ENCODE peak calls at places on chromosomes 11 and 22, in six cellular contexts. X, L, S, K, I and P are unnamed samples. For H4K20me1 and H3F3A, the result is how much of the 10 kb centered on the place peaks cover.

GRCh38 chr11:79441159-79441875 is 487 bp upstream of the TENM4 start:
- DNase-seq in L (peak), X (no peak), K (no peak), S (peak), I (no peak), P (no peak)

GRCh38 chr22:45769569-45770210 is 98.1 kb downstream of the ATXN10 start:
- DNase-seq in S (no peak), K (peak), X (no peak), I (no peak), L (no peak), P (no peak)

GRCh38 chr11:96185220-96185768 is 157.7 kb downstream of the MAML2 start:
- DNase-seq in X (no peak), I (no peak), K (peak), S (no peak), L (no peak), P (no peak)

GRCh38 chr11:69443968-69444364 is 37.5 kb upstream of the LINC01488 start:
- DNase-seq in X (no peak), K (no peak), I (no peak), S (no peak), L (no peak), P (no peak)

GRCh38 chr11:86360775-86361395 is 13.8 kb upstream of the CCDC81 start:
- DNase-seq in I (peak), S (peak), X (no peak), K (no peak), L (peak), P (peak)

GRCh38 chr22:43378011-43378704 is 33.7 kb upstream of the MPPED1 start:
- DNase-seq in K (peak), I (no peak), S (no peak), X (no peak), L (no peak), P (no peak)

GRCh38 chr22:37485714-37486223 is 415 bp downstream of the MFNG start:
- DNase-seq in S (no peak), I (no peak), L (no peak), X (no peak), K (peak), P (no peak)

GRCh38 chr11:1480191-1480554 is 6.4 kb downstream of the MOB2 start:
- DNase-seq in K (no peak), I (no peak), S (no peak), X (no peak), L (no peak), P (no peak)

GRCh38 chr11:61162092-61162935 is 1.1 kb upstream of the VPS37C start:
- DNase-seq in I (peak), L (no peak), K (peak), S (peak), X (peak), P (peak)

GRCh38 chr22:19085233-19086043 is 36.8 kb downstream of the DGCR2 start:
- DNase-seq in X (peak), L (no peak), K (peak), I (no peak), S (peak), P (peak)

GRCh38 chr11:119316017-119316728 is 757 bp downstream of the MCAM start:
- DNase-seq in I (no peak), K (no peak), S (no peak), L (peak), X (peak), P (peak)

GRCh38 chr11:36399236-36399635 is 103.1 kb downstream of the PRR5L start:
- DNase-seq in X (no peak), S (no peak), K (no peak), L (no peak), I (no peak), P (no peak)

GRCh38 chr11:127825185-127825584 is 762.2 kb downstream of the ETS1 start:
- DNase-seq in K (no peak), X (no peak), I (no peak), S (no peak), L (no peak), P (no peak)

GRCh38 chr11:34460335-34460734 is 21.6 kb downstream of the CAT start:
- DNase-seq in S (no peak), I (no peak), K (no peak), L (no peak), X (no peak), P (no peak)

GRCh38 chr11:86116386-86116726 is 47.5 kb upstream of the PICALM start:
- DNase-seq in X (peak), I (peak), S (no peak), K (peak), L (no peak), P (peak)

GRCh38 chr11:61004841-61005240 is 33.4 kb downstream of the CD6 start:
- DNase-seq in L (no peak), I (no peak), K (no peak), S (no peak), X (no peak), P (no peak)

GRCh38 chr11:35292290-35292689 is 127.1 kb downstream of the SLC1A2 start:
- DNase-seq in X (peak), I (no peak), L (peak), S (peak), K (no peak), P (no peak)

GRCh38 chr11:29328961-29329441 is 687.8 kb downstream of the KCNA4 start:
- DNase-seq in X (peak), L (peak), S (peak), I (no peak), K (peak), P (peak)

GRCh38 chr11:16945671-16946469 is 68.3 kb downstream of the PLEKHA7 start:
- DNase-seq in L (peak), K (peak), I (peak), X (peak), S (peak), P (peak)

GRCh38 chr11:93389737-93390136 is 59.2 kb downstream of the DEUP1 start:
- DNase-seq in I (no peak), X (no peak), L (no peak), S (no peak), K (no peak), P (no peak)

GRCh38 chr11:118051611-118052461 is 25.0 kb upstream of the TMPRSS4 start:
- DNase-seq in L (no peak), S (no peak), K (peak), X (no peak), I (no peak), P (no peak)

GRCh38 chr11:20114588-20114987 is 45.7 kb downstream of the DBX1 start:
- DNase-seq in I (no peak), S (no peak), L (no peak), X (no peak), K (no peak), P (no peak)

GRCh38 chr11:119481667-119482400 is 58.9 kb upstream of the THY1 start:
- DNase-seq in K (no peak), X (no peak), I (no peak), L (no peak), S (no peak), P (no peak)

DNA sequence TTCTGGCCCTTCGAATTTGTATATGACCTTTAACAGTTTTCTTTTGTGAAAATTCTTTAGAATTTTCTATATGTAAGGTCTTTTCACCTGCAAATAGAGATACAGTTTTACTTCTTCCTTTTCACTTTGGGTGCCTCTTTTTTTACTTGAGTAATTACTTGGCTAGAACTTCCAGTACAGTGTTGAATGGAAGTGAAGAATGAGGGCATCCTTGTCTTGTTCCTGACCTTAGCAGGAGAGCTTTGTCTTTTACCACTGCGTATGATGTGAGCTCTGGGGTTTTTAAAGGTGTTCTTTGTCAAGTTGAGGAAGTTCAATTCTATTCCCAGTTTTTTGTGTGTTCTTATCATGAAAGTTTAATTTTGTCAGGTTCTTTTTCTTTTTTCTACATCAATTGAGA is 21.6 kb downstream of the ZFP91 start:
- DNase-seq in S (no peak), K (no peak), L (no peak), X (no peak), I (no peak), P (no peak)
- H4K20me1 ChIP-seq in S (under half), K (under half), L (half or more), X (half or more), I (half or more), P (half or more)

GRCh38 chr11:67251841-67252240 is 14.4 kb upstream of the GRK2 start:
- DNase-seq in X (no peak), L (no peak), S (no peak), K (no peak), I (no peak), P (no peak)
- H3F3A ChIP-seq in X (under half), L (under half), S (under half), K (under half), I (half or more), P (under half)

GRCh38 chr11:64794526-64794925 is 8.5 kb downstream of the MAP4K2 start:
- DNase-seq in X (no peak), I (no peak), S (no peak), K (no peak), L (no peak), P (no peak)
- TF ChIP-seq CTCF in X (no peak), I (no peak), S (no peak), K (no peak), L (no peak), P (no peak)

GRCh38 chr11:64161037-64161436 is 4.9 kb downstream of the MACROD1 start:
- DNase-seq in L (no peak), I (peak), S (no peak), K (no peak), X (no peak), P (no peak)
- H4K20me1 ChIP-seq in L (under half), I (under half), S (under half), K (under half), X (under half), P (under half)